ENCODE peak calls at places on chromosomes 13 and 19, in four cellular contexts. N is C1 segment of cervical spinal cord, K is progenitor cell of endocrine pancreas, J is lung. S is an unnamed sample.

GRCh38 chr19:52369463-52370340 is at the start of gene ZNF880:
- DNase-seq in K (no peak), N (peak), J (peak), S (no peak)

GRCh38 chr19:16361926-16362325 is 37.3 kb downstream of the KLF2 start:
- DNase-seq in N (no peak), J (no peak), K (no peak), S (no peak)

GRCh38 chr13:24459234-24459633 is 53.3 kb downstream of the PARP4 start:
- DNase-seq in J (no peak), K (no peak), N (no peak), S (no peak)

GRCh38 chr19:19461671-19462622 is 53.4 kb downstream of the TSSK6 start:
- DNase-seq in N (no peak), J (peak), K (peak), S (no peak)

GRCh38 chr19:18224525-18225354 is 1.5 kb downstream of the PDE4C start:
- DNase-seq in K (peak), N (peak), J (peak), S (no peak)

GRCh38 chr19:50478901-50479715 is 2.5 kb upstream of the GARIN5A start:
- DNase-seq in K (no peak), J (no peak), N (no peak), S (peak)

GRCh38 chr19:43532571-43532961 is 422 bp upstream of the ZNF575 start:
- DNase-seq in J (no peak), K (no peak), N (peak), S (no peak)

GRCh38 chr13:65468628-65469027 is 1761.5 kb downstream of the PCDH9 start:
- DNase-seq in K (no peak), J (no peak), N (no peak), S (no peak)

GRCh38 chr13:102089177-102089576 is 312.7 kb downstream of the FGF14 start:
- DNase-seq in N (no peak), J (no peak), K (no peak), S (no peak)

GRCh38 chr19:37654833-37655688 is at the start of gene ZFP30:
- DNase-seq in J (peak), N (peak), K (peak), S (peak)

GRCh38 chr19:47351545-47351944 is 2.4 kb downstream of the DHX34 start:
- DNase-seq in K (no peak), N (no peak), J (no peak), S (peak)

GRCh38 chr13:79508224-79508961 is 27.4 kb downstream of the NDFIP2 start:
- DNase-seq in J (no peak), K (no peak), N (no peak), S (no peak)

GRCh38 chr13:110944121-110944967 is 29.5 kb upstream of the ANKRD10 start:
- DNase-seq in K (no peak), N (no peak), J (no peak), S (peak)

GRCh38 chr19:1261863-1262686 is 7.1 kb upstream of the CIRBP start:
- DNase-seq in N (peak), K (no peak), J (peak), S (no peak)

GRCh38 chr19:51751655-51752054 is at the start of gene FPR1:
- DNase-seq in J (no peak), K (no peak), N (peak), S (no peak)

GRCh38 chr13:100158569-100158968 is 69.7 kb downstream of the PCCA start:
- DNase-seq in N (no peak), K (no peak), J (no peak), S (no peak)

GRCh38 chr13:25171517-25172302 is at the start of gene AMER2:
- DNase-seq in N (peak), K (peak), J (no peak), S (no peak)

GRCh38 chr13:78712866-78713265 is 53.9 kb upstream of the OBI1 start:
- DNase-seq in N (no peak), J (no peak), K (no peak), S (no peak)

GRCh38 chr19:48795855-48796142 is 15.0 kb downstream of the BCAT2 start:
- DNase-seq in N (peak), K (no peak), J (no peak), S (no peak)